ENCODE peak calls at places on chromosomes 13 and 19, in nine cellular contexts. A is MM.1S, F is GM23338, C is OCI-LY7, T is SK-N-SH, E is GM23248, W is PC-9, J is HCT116, Q is PC-3. G is an unnamed sample.

GRCh38 chr19:10979950-10980349 is 19.1 kb downstream of the SMARCA4 start:
- DNase-seq in A (peak; percentile 95), F (no peak), C (peak; percentile 95), T (no peak), E (peak; percentile 66), W (no peak), J (no peak), Q (no peak), G (no peak)

GRCh38 chr19:29370276-29370675 is 155.5 kb upstream of the VSTM2B start:
- DNase-seq in A (no peak), F (no peak), C (no peak), T (no peak), E (no peak), W (no peak), J (no peak), Q (no peak), G (no peak)

GRCh38 chr19:43464089-43464775 is 1.2 kb downstream of the LYPD3 start:
- DNase-seq in A (peak; percentile 51), F (no peak), C (peak; percentile 66), T (peak; percentile 87), E (peak; percentile 81), W (no peak), J (no peak), Q (no peak), G (peak; percentile 47)

GRCh38 chr19:14809272-14810057 is 25.5 kb downstream of the OR7A5 start:
- DNase-seq in A (no peak), F (no peak), C (no peak), T (no peak), E (no peak), W (no peak), J (no peak), Q (no peak), G (no peak)

GRCh38 chr13:33053397-33054066 is 37.3 kb downstream of the KL start:
- DNase-seq in A (no peak), F (no peak), C (no peak), T (no peak), E (peak; percentile 52), W (no peak), J (no peak), Q (no peak), G (no peak)

GRCh38 chr19:51097166-51097736 is 11.0 kb downstream of the CTU1 start:
- DNase-seq in A (peak; percentile 24), F (peak; percentile 83), C (peak; percentile 65), T (peak; percentile 76), E (peak; percentile 66), W (peak; percentile 62), J (peak; percentile 31), Q (peak; percentile 77), G (peak; percentile 84)

GRCh38 chr19:21202865-21203494 is 61.1 kb downstream of the ZNF431 start:
- DNase-seq in A (peak; percentile 33), F (peak; percentile 92), C (peak; percentile 68), T (peak; percentile 49), E (peak; percentile 63), W (peak; percentile 40), J (peak; percentile 32), Q (peak; percentile 11), G (peak; percentile 87)

GRCh38 chr19:51919606-51920005 is 7.7 kb upstream of the ZNF613 start:
- DNase-seq in A (no peak), F (no peak), C (no peak), T (no peak), E (no peak), W (no peak), J (no peak), Q (no peak), G (no peak)

GRCh38 chr13:99986751-99987150 is 5.2 kb downstream of the ZIC2 start:
- DNase-seq in A (no peak), F (peak; percentile 69), C (no peak), T (no peak), E (no peak), W (no peak), J (no peak), Q (no peak), G (no peak)

GRCh38 chr13:99984134-99984462 is 2.5 kb downstream of the ZIC2 start:
- DNase-seq in A (no peak), F (no peak), C (no peak), T (peak; percentile 21), E (no peak), W (no peak), J (no peak), Q (no peak), G (no peak)

GRCh38 chr13:99984463-99985242 is 3.1 kb downstream of the ZIC2 start:
- DNase-seq in A (no peak), F (peak; percentile 74), C (no peak), T (peak; percentile 55), E (no peak), W (no peak), J (no peak), Q (no peak), G (no peak)

GRCh38 chr13:99985886-99986527 is 4.4 kb downstream of the ZIC2 start:
- DNase-seq in A (no peak), F (no peak), C (no peak), T (peak; percentile 26), E (no peak), W (no peak), J (no peak), Q (no peak), G (no peak)

DNA sequence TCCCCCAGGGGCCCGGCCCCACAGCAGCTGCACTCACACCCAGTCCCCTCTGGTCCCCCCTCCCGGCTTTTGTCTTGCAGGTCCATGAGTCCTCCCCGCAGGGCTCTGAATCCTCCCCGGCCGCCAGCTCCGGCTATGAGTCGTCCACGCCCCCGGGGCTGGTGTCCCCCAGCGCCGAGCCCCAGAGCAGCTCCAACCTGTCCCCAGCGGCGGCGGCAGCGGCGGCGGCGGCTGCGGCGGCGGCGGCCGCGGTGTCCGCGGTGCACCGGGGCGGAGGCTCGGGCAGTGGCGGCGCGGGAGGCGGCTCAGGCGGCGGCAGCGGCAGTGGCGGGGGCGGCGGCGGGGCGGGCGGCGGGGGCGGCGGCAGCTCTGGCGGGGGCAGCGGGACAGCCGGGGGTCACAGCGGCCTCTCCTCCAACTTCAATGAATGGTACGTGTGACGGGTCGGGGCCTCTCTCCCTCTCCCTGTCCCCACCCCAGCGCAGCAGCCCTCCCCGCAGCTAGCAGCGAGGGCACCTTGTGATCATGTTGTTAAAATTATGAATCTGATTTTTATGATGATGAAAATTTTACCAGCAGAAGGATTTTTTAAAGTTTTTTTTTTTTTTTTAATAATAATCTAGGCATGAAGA is 3.8 kb downstream of the ZIC2 start:
- DNase-seq in A (no peak), F (peak; percentile 81), C (no peak), T (no peak), E (no peak), W (no peak), J (no peak), Q (no peak), G (no peak)
- H3K27ac ChIP-seq in A (no peak overlapping the region), F (no peak overlapping the region), C (no peak overlapping the region), T (no peak overlapping the region), E (no peak overlapping the region), W (no peak overlapping the region), J (no peak overlapping the region), Q (no peak overlapping the region), G (no peak overlapping the region)

GRCh38 chr19:5624741-5625140 is 1.9 kb downstream of the SAFB start:
- DNase-seq in A (no peak), F (peak; percentile 24), C (peak; percentile 14), T (no peak), E (peak; percentile 47), W (no peak), J (no peak), Q (no peak), G (no peak)

GRCh38 chr19:5622465-5623396 is at the start of the genes SAFB and SAFB2:
- DNase-seq in A (peak; percentile 100), F (peak; percentile 99), C (peak; percentile 100), T (peak; percentile 99), E (peak; percentile 100), W (peak; percentile 94), J (peak; percentile 99), Q (peak; percentile 100), G (peak; percentile 100)

GRCh38 chr19:5624154-5624663 is 1.3 kb downstream of the SAFB start:
- DNase-seq in A (peak; percentile 37), F (peak; percentile 52), C (peak; percentile 25), T (peak; percentile 35), E (peak; percentile 86), W (no peak), J (no peak), Q (peak; percentile 45), G (peak; percentile 64)

GRCh38 chr19:5621945-5622464 is 571 bp downstream of the SAFB2 start:
- DNase-seq in A (peak; percentile 17), F (peak; percentile 21), C (peak; percentile 23), T (peak; percentile 29), E (peak; percentile 60), W (no peak), J (no peak), Q (peak; percentile 42), G (no peak)

DNA sequence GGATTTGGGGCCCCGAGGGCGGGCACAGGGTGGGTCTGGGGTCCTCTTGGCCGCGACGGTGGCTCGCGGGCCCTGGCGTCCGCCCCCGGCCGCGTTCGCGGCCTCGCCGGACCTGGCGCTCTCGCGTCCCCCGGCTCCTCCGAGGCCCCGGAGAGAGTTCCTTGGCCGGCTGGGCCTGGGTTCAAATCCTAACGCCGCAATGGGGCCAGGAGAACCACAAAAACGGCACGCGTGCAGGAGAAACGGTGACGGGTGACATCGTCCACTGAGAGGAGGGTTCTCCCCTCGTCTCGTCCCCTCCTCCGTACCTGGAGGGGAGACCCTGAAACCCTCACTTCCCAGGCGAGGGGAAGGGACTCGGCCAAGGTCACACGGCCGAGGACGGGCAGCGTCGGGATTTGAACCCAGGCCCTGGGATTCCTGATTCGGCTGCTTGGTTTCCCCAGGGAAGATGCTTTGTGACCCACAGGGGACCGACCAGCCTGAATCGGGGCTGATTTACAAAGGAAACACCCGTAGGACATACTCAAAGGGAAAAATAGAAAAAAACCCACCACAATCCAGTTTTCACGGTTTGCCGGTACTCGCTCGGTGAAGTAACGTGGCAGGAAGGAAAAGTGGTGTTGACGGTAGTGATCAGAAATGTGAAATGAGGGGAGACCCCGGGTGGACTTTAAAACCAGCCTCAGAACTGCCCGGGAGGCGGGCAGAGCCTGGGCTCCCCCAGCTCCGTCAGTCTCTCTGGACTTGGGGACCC is 692 bp downstream of the SAFB start:
- DNase-seq in A (peak; percentile 27), F (no peak), C (peak; percentile 13), T (peak; percentile 55), E (no peak), W (no peak), J (no peak), Q (no peak), G (peak; percentile 58)
- H3K9me2 ChIP-seq in A (no peaks in the 10 kb centered on the region), F (no peaks in the 10 kb centered on the region), C (no peaks in the 10 kb centered on the region), T (no peaks in the 10 kb centered on the region), E (no peaks in the 10 kb centered on the region), W (no peaks in the 10 kb centered on the region), J (no peaks in the 10 kb centered on the region), Q (no peaks in the 10 kb centered on the region), G (no peaks in the 10 kb centered on the region)

GRCh38 chr13:79485014-79485441 is 4.1 kb downstream of the NDFIP2 start:
- DNase-seq in A (no peak), F (no peak), C (no peak), T (no peak), E (peak; percentile 95), W (peak; percentile 97), J (no peak), Q (peak; percentile 77), G (no peak)

GRCh38 chr13:79490326-79490725 is 9.4 kb downstream of the NDFIP2 start:
- DNase-seq in A (no peak), F (no peak), C (no peak), T (no peak), E (no peak), W (no peak), J (no peak), Q (no peak), G (no peak)

GRCh38 chr13:79483302-79483701 is 2.3 kb downstream of the NDFIP2 start:
- DNase-seq in A (no peak), F (no peak), C (no peak), T (no peak), E (peak; percentile 75), W (no peak), J (no peak), Q (peak; percentile 55), G (no peak)

GRCh38 chr13:79485451-79485850 is 4.5 kb downstream of the NDFIP2 start:
- DNase-seq in A (no peak), F (no peak), C (no peak), T (no peak), E (no peak), W (no peak), J (no peak), Q (no peak), G (no peak)

DNA sequence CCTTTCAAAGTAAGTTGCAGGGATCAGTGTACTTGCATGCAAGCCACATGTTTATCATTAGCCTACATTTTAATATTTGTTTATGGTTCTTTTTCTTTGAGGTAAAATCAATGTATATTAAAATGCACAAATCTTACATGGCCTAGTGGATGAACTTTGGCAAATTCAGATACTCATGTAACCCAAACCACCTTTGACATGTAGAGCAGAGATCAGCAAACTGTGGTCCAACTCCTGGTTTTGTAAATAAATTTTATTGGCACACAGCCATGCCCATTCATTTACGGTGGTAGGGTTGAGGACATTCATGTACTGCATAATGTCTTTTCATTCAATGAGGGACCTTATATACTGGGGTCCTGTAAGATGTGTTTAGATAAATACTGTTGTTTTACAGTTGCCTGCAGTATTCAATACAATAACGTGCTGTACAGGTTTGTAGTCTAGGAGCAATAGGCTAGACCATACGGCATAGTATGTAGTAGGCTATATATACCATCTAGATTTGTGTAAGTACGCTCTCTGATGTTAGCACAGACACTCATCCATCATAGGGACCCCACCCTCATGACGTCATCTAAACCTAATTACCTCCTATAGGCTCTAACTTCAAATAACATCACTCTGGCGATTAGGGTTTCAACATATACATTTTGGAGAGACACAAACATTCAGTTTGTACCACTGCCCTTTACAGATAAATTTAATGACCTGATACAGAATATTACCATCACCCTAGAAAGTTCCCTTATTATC is 5.7 kb downstream of the NDFIP2 start:
- DNase-seq in A (no peak), F (no peak), C (no peak), T (no peak), E (no peak), W (no peak), J (no peak), Q (no peak), G (no peak)
- H3K27ac ChIP-seq in A (no peak overlapping the region), F (no peak overlapping the region), C (no peak overlapping the region), T (no peak overlapping the region), E (peak overlapping the region; percentile 89), W (peak overlapping the region; percentile 89), J (no peak overlapping the region), Q (no peak overlapping the region), G (no peak overlapping the region)

GRCh38 chr13:58056411-58056810 is 424.9 kb downstream of the PCDH17 start:
- DNase-seq in A (no peak), F (no peak), C (no peak), T (no peak), E (no peak), W (no peak), J (no peak), Q (no peak), G (no peak)

GRCh38 chr13:58059624-58060023 is 428.1 kb downstream of the PCDH17 start:
- DNase-seq in A (no peak), F (no peak), C (no peak), T (no peak), E (no peak), W (no peak), J (no peak), Q (no peak), G (no peak)
- H3K9me2 ChIP-seq in A (no peaks in the 10 kb centered on the region), F (no peaks in the 10 kb centered on the region), C (no peaks in the 10 kb centered on the region), T (no peaks in the 10 kb centered on the region), E (no peaks in the 10 kb centered on the region), W (no peaks in the 10 kb centered on the region), J (no peaks in the 10 kb centered on the region), Q (no peaks in the 10 kb centered on the region), G (no peaks in the 10 kb centered on the region)

G was measured in Karpas-422.